ENCODE peak calls at places on chromosome 6, in seven cellular contexts. R is central memory CD4-positive, alpha-beta T cell; B is thoracic aorta; I is lung; C is fibroblast of pulmonary artery; M is ELF-1; F is LHCN-M2. V is an unnamed sample.

GRCh38 chr6:131009790-131010189 is 53.3 kb downstream of the EPB41L2 start:
- DNase-seq in B (no peak), M (no peak), C (no peak), R (no peak), F (no peak), I (no peak), V (no peak)

GRCh38 chr6:153312633-153313032 is 181.6 kb upstream of the RGS17 start:
- DNase-seq in B (no peak), C (peak), F (peak), I (peak), R (no peak), M (peak), V (peak)

GRCh38 chr6:112061605-112062004 is 7.7 kb downstream of the CCN6 start:
- DNase-seq in C (no peak), I (no peak), M (no peak), B (no peak), F (peak), R (no peak), V (no peak)

GRCh38 chr6:134233180-134233579 is 84.7 kb downstream of the SGK1 start:
- DNase-seq in I (no peak), F (no peak), C (no peak), M (no peak), R (no peak), B (no peak), V (no peak)

GRCh38 chr6:144816936-144817335 is 531.8 kb downstream of the UTRN start:
- DNase-seq in F (no peak), M (no peak), C (no peak), I (no peak), R (no peak), B (no peak), V (no peak)

GRCh38 chr6:46848684-46849360 is 55.6 kb downstream of the MEP1A start:
- DNase-seq in B (peak), F (peak), I (peak), C (peak), R (peak), M (peak), V (peak)

GRCh38 chr6:44580901-44581300 is 193.4 kb downstream of the CDC5L start:
- DNase-seq in R (no peak), C (peak), I (no peak), B (no peak), F (peak), M (no peak), V (no peak)

GRCh38 chr6:104711371-104711770 is 148.3 kb downstream of the HACE1 start:
- DNase-seq in C (peak), M (no peak), I (peak), R (no peak), F (peak), B (no peak), V (peak)

GRCh38 chr6:43846556-43846955 is 76.5 kb downstream of the VEGFA start:
- DNase-seq in R (no peak), B (no peak), I (no peak), F (no peak), M (no peak), C (no peak), V (no peak)

GRCh38 chr6:71289039-71289801 is 609 bp downstream of the OGFRL1 start:
- DNase-seq in I (no peak), M (peak), B (no peak), F (peak), R (peak), C (no peak), V (peak)

GRCh38 chr6:37204014-37204751 is 34.2 kb downstream of the PIM1 start:
- DNase-seq in R (no peak), F (peak), B (no peak), C (peak), I (peak), M (no peak), V (peak)

GRCh38 chr6:107819976-107820551 is 4.0 kb downstream of the SCML4 start:
- DNase-seq in M (peak), C (no peak), R (peak), F (no peak), B (no peak), I (no peak), V (peak)

GRCh38 chr6:151265282-151265681 is 25.5 kb downstream of the AKAP12 start:
- DNase-seq in R (no peak), I (no peak), F (no peak), C (no peak), M (no peak), B (no peak), V (no peak)

GRCh38 chr6:163354779-163355431 is 59.6 kb upstream of the QKI start:
- DNase-seq in I (no peak), F (peak), R (no peak), B (no peak), M (no peak), C (peak), V (no peak)

GRCh38 chr6:24859132-24859531 is 60.4 kb upstream of the ARMH2 start:
- DNase-seq in B (no peak), R (no peak), C (no peak), F (no peak), M (no peak), I (no peak), V (no peak)

GRCh38 chr6:169654590-169655391 is 47.0 kb downstream of the WDR27 start:
- DNase-seq in I (peak), M (peak), R (peak), C (peak), B (peak), F (peak), V (peak)

GRCh38 chr6:103139377-103139776 is 1720.3 kb downstream of the HACE1 start:
- DNase-seq in I (no peak), M (no peak), C (no peak), R (no peak), B (no peak), F (no peak), V (no peak)

GRCh38 chr6:134826889-134827737 is 122.8 kb downstream of the ALDH8A1 start:
- DNase-seq in M (no peak), C (peak), I (peak), F (peak), R (no peak), B (peak), V (peak)

GRCh38 chr6:16273266-16273665 is 34.9 kb downstream of the GMPR start:
- DNase-seq in F (peak), R (no peak), C (peak), B (no peak), M (no peak), I (no peak), V (peak)

GRCh38 chr6:169145476-169145875 is 108.2 kb downstream of the THBS2 start:
- DNase-seq in M (no peak), F (no peak), R (no peak), C (no peak), B (no peak), I (no peak), V (no peak)

GRCh38 chr6:157162756-157163433 is 160.4 kb downstream of the TMEM242 start:
- DNase-seq in C (no peak), F (no peak), M (no peak), B (no peak), R (no peak), I (no peak), V (no peak)